ENCODE peak calls at places on chromosomes 13 and 19, in eight cellular contexts. T, K, W, Q, Z, D, S and P are unnamed samples.

GRCh38 chr19:29680937-29681336 is 15.7 kb downstream of the PLEKHF1 start:
- DNase-seq in T (no peak), K (no peak), W (no peak), Q (no peak), Z (no peak), D (no peak), S (no peak), P (no peak)

GRCh38 chr13:49259586-49259985 is 11.9 kb downstream of the CDADC1 start:
- DNase-seq in T (no peak), K (no peak), W (no peak), Q (no peak), Z (no peak), D (no peak), S (no peak), P (no peak)

GRCh38 chr13:108195146-108195545 is 20.2 kb downstream of the LIG4 start:
- DNase-seq in T (no peak), K (no peak), W (no peak), Q (no peak), Z (no peak), D (no peak), S (no peak), P (no peak)

GRCh38 chr19:40284501-40285352 is at the start of gene AKT2:
- DNase-seq in T (peak), K (peak), W (no peak), Q (peak), Z (peak), D (peak), S (peak), P (no peak)

GRCh38 chr13:100195568-100195967 is 106.7 kb downstream of the PCCA start:
- DNase-seq in T (no peak), K (no peak), W (no peak), Q (no peak), Z (no peak), D (no peak), S (no peak), P (no peak)

GRCh38 chr19:33797821-33798633 is 1.4 kb downstream of the KCTD15 start:
- DNase-seq in T (peak), K (peak), W (no peak), Q (no peak), Z (peak), D (peak), S (no peak), P (peak)

GRCh38 chr13:78265098-78265497 is 338.3 kb downstream of the POU4F1 start:
- DNase-seq in T (no peak), K (no peak), W (no peak), Q (no peak), Z (no peak), D (no peak), S (no peak), P (no peak)

GRCh38 chr13:75963318-75963717 is 327.2 kb downstream of the LMO7 start:
- DNase-seq in T (no peak), K (no peak), W (no peak), Q (no peak), Z (no peak), D (no peak), S (peak), P (peak)

GRCh38 chr19:3983936-3984583 is 1.2 kb downstream of the EEF2 start:
- DNase-seq in T (peak), K (peak), W (no peak), Q (peak), Z (peak), D (peak), S (no peak), P (no peak)

GRCh38 chr13:99991013-99991805 is 9.6 kb downstream of the ZIC2 start:
- DNase-seq in T (no peak), K (no peak), W (no peak), Q (no peak), Z (no peak), D (no peak), S (no peak), P (no peak)

GRCh38 chr13:110712081-110712848 is 1.2 kb upstream of the ING1 start:
- DNase-seq in T (peak), K (peak), W (no peak), Q (peak), Z (peak), D (peak), S (peak), P (peak)

GRCh38 chr19:48043675-48044258 is at the start of gene CABP5:
- DNase-seq in T (no peak), K (no peak), W (no peak), Q (no peak), Z (no peak), D (no peak), S (no peak), P (peak)

GRCh38 chr13:113792821-113793717 is 34.0 kb downstream of the TMEM255B start:
- DNase-seq in T (no peak), K (no peak), W (no peak), Q (no peak), Z (no peak), D (no peak), S (no peak), P (no peak)

GRCh38 chr13:67771106-67771505 is 541.0 kb upstream of the PCDH9 start:
- DNase-seq in T (no peak), K (no peak), W (no peak), Q (no peak), Z (no peak), D (no peak), S (no peak), P (no peak)

GRCh38 chr19:1512671-1513491 is at the start of gene ADAMTSL5:
- DNase-seq in T (peak), K (peak), W (no peak), Q (peak), Z (peak), D (no peak), S (no peak), P (no peak)

GRCh38 chr13:91546865-91547264 is 148.4 kb downstream of the GPC5 start:
- DNase-seq in T (no peak), K (no peak), W (no peak), Q (no peak), Z (no peak), D (no peak), S (no peak), P (no peak)

GRCh38 chr13:51818771-51819511 is 15.0 kb upstream of the DHRS12 start:
- DNase-seq in T (no peak), K (peak), W (no peak), Q (no peak), Z (no peak), D (no peak), S (no peak), P (no peak)

GRCh38 chr19:45119582-45119981 is 26.6 kb downstream of the PPP1R37 start:
- DNase-seq in T (no peak), K (no peak), W (no peak), Q (no peak), Z (no peak), D (no peak), S (no peak), P (no peak)

GRCh38 chr19:46716013-46716671 is 772 bp downstream of the PRKD2 start:
- DNase-seq in T (peak), K (peak), W (no peak), Q (peak), Z (peak), D (no peak), S (no peak), P (no peak)

GRCh38 chr19:46906221-46906620 is 45.4 kb downstream of the ARHGAP35 start:
- DNase-seq in T (no peak), K (no peak), W (no peak), Q (no peak), Z (no peak), D (no peak), S (no peak), P (no peak)

GRCh38 chr19:11073568-11073967 is 15.7 kb upstream of the LDLR start:
- DNase-seq in T (no peak), K (no peak), W (no peak), Q (no peak), Z (no peak), D (no peak), S (no peak), P (no peak)

GRCh38 chr19:35935911-35936737 is at the start of gene LRFN3:
- DNase-seq in T (peak), K (peak), W (no peak), Q (peak), Z (peak), D (peak), S (peak), P (no peak)

GRCh38 chr19:38047048-38047435 is 140.0 kb downstream of the SIPA1L3 start:
- DNase-seq in T (no peak), K (no peak), W (no peak), Q (no peak), Z (no peak), D (no peak), S (no peak), P (no peak)

GRCh38 chr13:99009987-99010551 is 32.2 kb upstream of the DOCK9 start:
- DNase-seq in T (no peak), K (no peak), W (no peak), Q (no peak), Z (no peak), D (no peak), S (no peak), P (no peak)

GRCh38 chr13:42959615-42960014 is 32.4 kb downstream of the EPSTI1 start:
- DNase-seq in T (no peak), K (no peak), W (no peak), Q (no peak), Z (no peak), D (no peak), S (no peak), P (no peak)

GRCh38 chr19:46213156-46213555 is 16.4 kb upstream of the IGFL1 start:
- DNase-seq in T (no peak), K (no peak), W (no peak), Q (no peak), Z (no peak), D (no peak), S (no peak), P (no peak)

GRCh38 chr19:51030631-51031030 is 4.2 kb downstream of the KLK12 start:
- DNase-seq in T (no peak), K (no peak), W (no peak), Q (no peak), Z (no peak), D (no peak), S (no peak), P (no peak)

GRCh38 chr13:25678398-25678797 is 306.6 kb downstream of the ATP8A2 start:
- DNase-seq in T (no peak), K (no peak), W (no peak), Q (peak), Z (no peak), D (no peak), S (no peak), P (no peak)

GRCh38 chr19:43777163-43777700 is 3.5 kb downstream of the KCNN4 start:
- DNase-seq in T (peak), K (peak), W (no peak), Q (peak), Z (peak), D (no peak), S (peak), P (peak)

GRCh38 chr13:79593611-79594275 is 112.8 kb downstream of the NDFIP2 start:
- DNase-seq in T (no peak), K (peak), W (no peak), Q (no peak), Z (peak), D (no peak), S (no peak), P (no peak)

GRCh38 chr13:93925976-93926375 is 553.5 kb downstream of the DCT start:
- DNase-seq in T (no peak), K (no peak), W (no peak), Q (no peak), Z (no peak), D (no peak), S (peak), P (no peak)

GRCh38 chr13:33053397-33054066 is 37.3 kb downstream of the KL start:
- DNase-seq in T (no peak), K (peak), W (peak), Q (peak), Z (no peak), D (no peak), S (no peak), P (no peak)

GRCh38 chr19:31256601-31256990 is 92.6 kb downstream of the TSHZ3 start:
- DNase-seq in T (no peak), K (no peak), W (no peak), Q (no peak), Z (no peak), D (no peak), S (no peak), P (no peak)

GRCh38 chr19:17953869-17954268 is 13.0 kb upstream of the KCNN1 start:
- DNase-seq in T (peak), K (no peak), W (no peak), Q (no peak), Z (no peak), D (no peak), S (no peak), P (no peak)

GRCh38 chr19:37304190-37304883 is 66.6 kb upstream of the ZNF527 start:
- DNase-seq in T (peak), K (peak), W (no peak), Q (no peak), Z (no peak), D (no peak), S (peak), P (no peak)

GRCh38 chr19:7869910-7870511 is 4.2 kb downstream of the PRR36 start:
- DNase-seq in T (peak), K (no peak), W (no peak), Q (peak), Z (peak), D (peak), S (peak), P (peak)

GRCh38 chr19:35870798-35871197 is 2.4 kb downstream of the APLP1 start:
- DNase-seq in T (no peak), K (no peak), W (no peak), Q (no peak), Z (no peak), D (no peak), S (no peak), P (no peak)

GRCh38 chr13:66627512-66627911 is 602.6 kb downstream of the PCDH9 start:
- DNase-seq in T (no peak), K (no peak), W (no peak), Q (no peak), Z (no peak), D (no peak), S (no peak), P (no peak)

GRCh38 chr19:24142771-24143170 is 55.8 kb downstream of the ZNF254 start:
- DNase-seq in T (no peak), K (no peak), W (no peak), Q (no peak), Z (no peak), D (no peak), S (no peak), P (no peak)